ENCODE peak calls at places on chromosomes 16 and 17, in four cellular contexts. U, K, S and T are unnamed samples.

GRCh38 chr17:2266045-2266864 is 37.3 kb downstream of the SMG6 start:
- DNase-seq in U (no peak), K (no peak), S (no peak), T (no peak)

GRCh38 chr17:78351449-78352006 is 8.3 kb downstream of the SOCS3 start:
- DNase-seq in U (no peak), K (peak), S (peak), T (peak)

GRCh38 chr16:55645986-55646385 is 9.8 kb upstream of the SLC6A2 start:
- DNase-seq in U (no peak), K (no peak), S (no peak), T (no peak)

GRCh38 chr16:27514806-27515205 is 34.9 kb downstream of the GTF3C1 start:
- DNase-seq in U (no peak), K (no peak), S (no peak), T (no peak)

GRCh38 chr17:41324180-41325075 is 8.9 kb upstream of the KRTAP17-1 start:
- DNase-seq in U (no peak), K (no peak), S (peak), T (no peak)

GRCh38 chr17:17779015-17779611 is 57.7 kb downstream of the SREBF1 start:
- DNase-seq in U (no peak), K (no peak), S (no peak), T (no peak)

GRCh38 chr17:66494023-66494803 is 191.8 kb downstream of the PRKCA start:
- DNase-seq in U (peak), K (peak), S (peak), T (peak)

GRCh38 chr16:68490829-68491575 is 42.7 kb upstream of the SMPD3 start:
- DNase-seq in U (no peak), K (peak), S (peak), T (peak)

GRCh38 chr16:53753431-53753830 is 49.5 kb downstream of the FTO start:
- DNase-seq in U (no peak), K (no peak), S (no peak), T (no peak)

GRCh38 chr16:48194828-48195566 is 39.2 kb upstream of the ABCC12 start:
- DNase-seq in U (peak), K (no peak), S (peak), T (no peak)

GRCh38 chr17:59853168-59853918 is 39.4 kb downstream of the TUBD1 start:
- DNase-seq in U (no peak), K (no peak), S (peak), T (peak)

GRCh38 chr17:45841883-45842525 is 2.7 kb upstream of the SPPL2C start:
- DNase-seq in U (no peak), K (no peak), S (no peak), T (no peak)

GRCh38 chr16:583815-584591 is 5.9 kb upstream of the RAB40C start:
- DNase-seq in U (peak), K (no peak), S (no peak), T (no peak)

GRCh38 chr17:74584714-74585113 is 7.4 kb downstream of the CD300LD start:
- DNase-seq in U (no peak), K (no peak), S (no peak), T (no peak)

GRCh38 chr17:16381496-16381820 is 567 bp downstream of the UBB start:
- DNase-seq in U (no peak), K (no peak), S (peak), T (no peak)

GRCh38 chr16:69443809-69444611 is 19.6 kb downstream of the CYB5B start:
- DNase-seq in U (no peak), K (no peak), S (peak), T (no peak)

GRCh38 chr16:23383881-23384280 is 69.1 kb downstream of the COG7 start:
- DNase-seq in U (no peak), K (no peak), S (no peak), T (no peak)

GRCh38 chr16:56708418-56708817 is 21.5 kb upstream of the NUP93 start:
- DNase-seq in U (no peak), K (no peak), S (no peak), T (no peak)

GRCh38 chr16:35908942-35909341 is 2449.5 kb downstream of the TP53TG3F start:
- DNase-seq in U (peak), K (no peak), S (no peak), T (no peak)

GRCh38 chr16:88810166-88810867 is 1.4 kb downstream of the APRT start:
- DNase-seq in U (peak), K (no peak), S (no peak), T (no peak)

GRCh38 chr17:4934173-4934979 is 2.3 kb downstream of the GP1BA start:
- DNase-seq in U (no peak), K (no peak), S (peak), T (no peak)

GRCh38 chr16:46702030-46702429 is 12.6 kb downstream of the ORC6 start:
- DNase-seq in U (no peak), K (no peak), S (no peak), T (no peak)

GRCh38 chr16:84699147-84699711 is 571 bp upstream of the USP10 start:
- DNase-seq in U (peak), K (no peak), S (no peak), T (no peak)

GRCh38 chr17:78790552-78790951 is 8.5 kb upstream of the CYTH1 start:
- DNase-seq in U (no peak), K (no peak), S (no peak), T (no peak)

GRCh38 chr17:57895382-57896060 is 45.7 kb upstream of the MRPS23 start:
- DNase-seq in U (no peak), K (no peak), S (no peak), T (no peak)

GRCh38 chr16:24887472-24887871 is 41.7 kb downstream of the SLC5A11 start:
- DNase-seq in U (no peak), K (no peak), S (no peak), T (no peak)

GRCh38 chr17:65638221-65638940 is 76.9 kb upstream of the AXIN2 start:
- DNase-seq in U (no peak), K (no peak), S (no peak), T (no peak)

GRCh38 chr16:50265260-50265659 is 1.1 kb upstream of the ADCY7 start:
- DNase-seq in U (no peak), K (no peak), S (no peak), T (no peak)

GRCh38 chr16:55597928-55598327 is 31.4 kb downstream of the CAPNS2 start:
- DNase-seq in U (no peak), K (no peak), S (no peak), T (no peak)

GRCh38 chr17:68378202-68379149 is 78.8 kb downstream of the WIPI1 start:
- DNase-seq in U (peak), K (peak), S (peak), T (peak)

GRCh38 chr17:66087073-66087472 is 104.9 kb downstream of the CEP112 start:
- DNase-seq in U (no peak), K (no peak), S (peak), T (peak)

GRCh38 chr16:85699628-85700027 is 10.9 kb upstream of the GINS2 start:
- DNase-seq in U (peak), K (no peak), S (peak), T (peak)

GRCh38 chr16:10889880-10890279 is 12.9 kb downstream of the CIITA start:
- DNase-seq in U (no peak), K (no peak), S (no peak), T (no peak)

GRCh38 chr16:72467157-72467759 is 295.3 kb upstream of the PMFBP1 start:
- DNase-seq in U (peak), K (no peak), S (peak), T (peak)

GRCh38 chr16:29959293-29959692 is 2.6 kb upstream of the TMEM219 start:
- DNase-seq in U (no peak), K (no peak), S (no peak), T (no peak)

GRCh38 chr16:29961479-29962343 is at the start of gene TMEM219:
- DNase-seq in U (peak), K (peak), S (peak), T (peak)

GRCh38 chr16:29963021-29963743 is 1.3 kb downstream of the TMEM219 start:
- DNase-seq in U (no peak), K (no peak), S (no peak), T (no peak)

GRCh38 chr16:29962344-29962994 is 590 bp downstream of the TMEM219 start:
- DNase-seq in U (peak), K (no peak), S (peak), T (no peak)

DNA sequence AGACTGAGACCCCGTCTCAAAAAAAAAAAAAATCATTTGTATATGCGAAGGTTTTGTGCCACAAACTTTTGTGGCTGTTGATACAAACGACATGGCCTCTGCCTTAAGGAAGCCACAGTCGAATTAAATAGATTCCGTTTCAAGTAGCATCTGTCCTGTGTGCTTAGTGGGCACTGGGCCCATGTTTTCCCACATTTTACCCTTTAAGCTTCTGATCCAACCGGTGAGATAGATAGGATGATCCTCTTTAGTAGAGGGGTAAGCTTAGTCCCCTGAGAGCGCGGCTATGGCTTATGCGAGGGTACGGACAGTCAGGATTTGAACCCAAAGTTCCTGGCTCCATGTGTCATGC is 776 bp upstream of the TMEM219 start:
- DNase-seq in U (no peak), K (no peak), S (no peak), T (no peak)
- H3K4me3 ChIP-seq in U (peak), K (peak), S (peak), T (peak)

DNA sequence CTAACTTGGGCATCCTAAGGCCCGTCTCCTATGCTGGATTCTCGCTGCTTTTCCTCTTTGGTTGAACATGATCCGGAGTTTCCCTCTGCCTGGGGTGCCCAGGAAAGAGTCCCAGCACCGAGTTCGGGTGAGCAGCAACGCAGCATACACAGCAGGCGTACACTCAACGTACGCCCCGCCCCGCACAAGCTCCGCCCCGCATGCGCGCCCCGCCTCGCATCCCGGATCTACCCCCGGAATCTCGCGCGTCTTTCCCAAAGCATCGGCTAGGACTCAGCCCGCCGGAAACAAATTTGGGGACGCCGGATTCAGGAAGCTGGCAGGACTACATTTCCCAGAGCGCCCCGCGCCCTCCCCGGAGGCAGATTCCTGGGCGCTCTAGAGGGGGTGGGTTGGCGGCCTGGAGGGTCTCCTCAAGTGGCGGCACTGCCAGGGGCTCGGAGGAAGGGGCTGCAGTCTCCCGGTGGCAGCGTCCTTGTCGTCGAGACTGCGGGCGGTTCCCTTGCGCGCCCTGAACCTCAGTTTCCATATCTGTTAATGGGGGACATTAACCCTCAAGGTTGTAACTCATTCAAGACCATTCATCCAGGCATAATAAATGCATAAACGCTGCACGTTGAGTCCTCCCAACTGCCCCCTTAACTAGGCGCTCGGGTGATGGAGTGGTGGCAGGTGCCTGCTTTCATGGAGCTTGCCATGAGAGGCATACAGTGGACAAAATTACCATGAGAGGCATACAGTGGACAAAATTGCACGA is 1.8 kb upstream of the ZNF500 start:
- DNase-seq in U (peak), K (peak), S (peak), T (peak)
- H3K4me3 ChIP-seq in U (peak), K (peak), S (peak), T (peak)

GRCh38 chr16:66405057-66405783 is 21.9 kb upstream of the BEAN1 start:
- DNase-seq in U (no peak), K (no peak), S (no peak), T (no peak)
- H3K4me3 ChIP-seq in U (no peak), K (no peak), S (no peak), T (no peak)

GRCh38 chr17:949623-950338 is 29.8 kb downstream of the NXN start:
- DNase-seq in U (peak), K (no peak), S (no peak), T (no peak)

GRCh38 chr17:954431-955164 is 25.0 kb downstream of the NXN start:
- DNase-seq in U (no peak), K (no peak), S (no peak), T (no peak)

GRCh38 chr17:948284-948852 is 31.2 kb downstream of the NXN start:
- DNase-seq in U (no peak), K (no peak), S (no peak), T (no peak)

GRCh38 chr17:953767-954166 is 25.8 kb downstream of the NXN start:
- DNase-seq in U (no peak), K (no peak), S (no peak), T (no peak)

GRCh38 chr17:951388-952132 is 28.0 kb downstream of the NXN start:
- DNase-seq in U (no peak), K (no peak), S (peak), T (no peak)
- H3K4me3 ChIP-seq in U (peak), K (no peak), S (no peak), T (peak)

DNA sequence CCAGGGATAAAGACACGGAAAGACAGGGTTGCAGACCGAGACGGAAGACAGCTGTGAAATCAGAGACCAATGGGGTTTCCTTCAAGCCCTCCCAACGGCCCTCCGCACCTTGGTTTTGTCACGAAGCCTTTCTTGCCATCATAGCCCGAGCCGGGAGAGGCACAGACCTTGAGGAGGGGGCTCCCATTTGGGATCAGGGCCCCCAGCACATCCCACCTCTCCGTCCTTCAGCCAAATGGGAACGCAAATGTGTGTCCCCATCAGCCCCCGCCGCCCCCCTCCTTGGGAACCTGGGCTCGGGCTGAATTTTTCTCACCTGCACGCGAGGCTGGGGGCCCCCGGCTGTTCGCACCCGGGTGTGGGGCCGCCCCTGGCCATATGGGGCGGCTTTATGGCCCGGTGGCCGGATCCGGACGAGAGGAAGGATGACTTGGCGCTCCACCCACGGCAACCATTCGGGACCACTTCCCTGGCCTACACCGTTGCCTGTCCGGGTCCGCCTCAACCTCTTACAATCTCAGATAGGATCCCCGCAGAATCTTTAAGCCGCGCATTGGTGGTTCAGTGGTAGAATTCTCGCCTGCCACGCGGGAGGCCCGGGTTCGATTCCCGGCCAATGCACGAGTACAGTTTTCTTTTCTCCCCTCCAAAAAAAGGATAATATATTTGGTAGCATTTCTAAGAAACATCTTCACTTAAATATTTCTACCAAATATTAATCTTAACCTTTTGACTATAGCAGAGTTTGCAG is 1.5 kb upstream of the HES7 start:
- DNase-seq in U (peak), K (no peak), S (peak), T (no peak)
- H3K4me3 ChIP-seq in U (peak), K (peak), S (peak), T (peak)

GRCh38 chr17:37492167-37492566 is 2.5 kb downstream of the DUSP14 start:
- DNase-seq in U (no peak), K (no peak), S (no peak), T (no peak)
- H3K4me3 ChIP-seq in U (no peak), K (peak), S (peak), T (peak)

GRCh38 chr17:79990704-79991103 is 45.0 kb downstream of the TBC1D16 start:
- DNase-seq in U (no peak), K (no peak), S (no peak), T (no peak)

GRCh38 chr17:79992657-79993389 is 42.8 kb downstream of the TBC1D16 start:
- DNase-seq in U (no peak), K (no peak), S (no peak), T (no peak)

GRCh38 chr17:79990051-79990592 is 45.5 kb downstream of the TBC1D16 start:
- DNase-seq in U (no peak), K (no peak), S (no peak), T (no peak)

GRCh38 chr17:79991924-79992656 is 43.6 kb downstream of the TBC1D16 start:
- DNase-seq in U (no peak), K (no peak), S (no peak), T (no peak)

DNA sequence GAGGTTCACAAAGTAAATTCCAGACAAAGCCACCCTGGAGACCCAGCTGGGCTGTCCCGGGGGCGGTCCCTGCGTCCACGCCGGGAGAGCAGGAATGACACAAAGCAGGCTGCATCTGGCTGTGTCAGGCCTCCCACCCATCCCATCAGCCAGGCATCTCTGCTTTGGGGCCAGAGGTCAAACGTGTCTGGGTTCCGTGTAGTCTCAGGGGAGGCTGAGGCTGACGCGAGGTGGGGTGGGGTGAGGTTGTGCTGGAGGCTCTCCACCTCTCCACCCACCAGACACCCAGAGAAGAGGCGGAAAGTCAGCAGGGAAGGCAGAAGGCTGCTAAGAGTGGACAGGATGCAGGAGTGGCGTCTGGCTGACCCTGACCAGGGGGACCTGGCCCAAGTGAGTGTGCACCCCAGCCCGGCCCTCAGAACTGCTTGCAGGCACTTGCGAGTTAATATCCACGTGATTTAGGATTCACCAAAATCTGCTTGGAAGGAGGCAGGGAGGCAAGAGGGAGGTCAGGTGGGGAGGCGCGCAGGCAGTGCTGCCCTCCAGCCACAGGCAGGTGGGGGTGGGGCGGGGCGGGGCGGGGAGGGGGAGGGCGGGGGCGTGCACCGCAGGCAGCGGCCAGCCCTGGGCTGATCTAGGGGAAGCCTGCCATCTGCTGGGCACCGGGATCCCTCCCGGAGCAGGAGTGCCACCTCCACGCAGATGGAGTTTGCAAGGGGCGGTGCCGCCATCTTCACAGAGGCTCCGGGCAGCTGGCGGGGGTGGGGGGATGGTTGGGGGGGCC is 44.3 kb downstream of the TBC1D16 start:
- DNase-seq in U (peak), K (no peak), S (peak), T (peak)
- H3K4me3 ChIP-seq in U (peak), K (peak), S (no peak), T (peak)

GRCh38 chr16:15949210-15950166 is at the start of gene ABCC1:
- DNase-seq in U (peak), K (no peak), S (no peak), T (no peak)
- H3K4me3 ChIP-seq in U (peak), K (peak), S (peak), T (peak)

DNA sequence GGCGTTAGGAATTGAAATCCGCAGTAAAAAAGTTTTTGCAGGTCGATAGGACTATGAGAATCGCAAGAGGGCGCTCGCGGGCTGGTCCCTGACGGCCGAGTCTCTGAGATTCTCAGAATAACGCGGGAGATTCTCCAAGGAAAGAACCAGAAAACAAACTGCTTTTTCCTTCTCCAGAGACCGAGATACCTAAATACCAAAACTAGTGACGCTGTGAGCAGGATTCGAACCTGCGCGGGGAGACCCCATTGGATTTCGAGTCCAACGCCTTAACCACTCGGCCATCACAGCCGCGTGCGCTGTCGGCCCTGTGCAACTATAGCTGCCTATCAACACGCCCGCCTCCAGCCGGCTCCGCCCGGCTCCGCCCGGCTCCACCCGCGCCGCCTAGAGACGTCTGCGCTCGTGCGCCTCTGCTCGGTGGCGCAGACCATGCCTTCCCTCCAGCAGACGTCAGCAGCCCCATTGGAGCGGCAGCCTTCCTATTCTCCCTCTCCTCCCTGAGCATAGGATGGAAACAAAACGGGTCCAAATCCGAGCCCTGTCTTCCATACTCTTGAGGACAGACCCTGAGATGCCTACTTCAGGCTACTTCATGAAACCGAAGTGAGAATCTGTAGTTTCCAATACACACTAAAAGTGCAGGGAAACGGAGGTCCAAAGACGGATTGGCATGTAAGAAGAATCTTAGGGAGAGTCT is 13.4 kb downstream of the PER1 start:
- DNase-seq in U (peak), K (peak), S (peak), T (peak)
- H3K4me3 ChIP-seq in U (peak), K (peak), S (peak), T (peak)